ENCODE peak calls at places on chromosome 3, in four cellular contexts. One of them, this sample, is unnamed.

GRCh38 chr3:135869439-135870105 is 96.0 kb upstream of the PPP2R3A start:
- DNase-seq in aorta: no peak
- DNase-seq in keratinocyte: no peak
- DNase-seq in retinal pigment epithelial cell: no peak
- DNase-seq in this sample: no peak

GRCh38 chr3:18559323-18559972 is 134.3 kb upstream of the SATB1 start:
- DNase-seq in aorta: no peak
- DNase-seq in keratinocyte: no peak
- DNase-seq in retinal pigment epithelial cell: no peak
- DNase-seq in this sample: peak; percentile 18

GRCh38 chr3:71172176-71172575 is 411.4 kb downstream of the FOXP1 start:
- DNase-seq in aorta: no peak
- DNase-seq in keratinocyte: no peak
- DNase-seq in retinal pigment epithelial cell: no peak
- DNase-seq in this sample: no peak

GRCh38 chr3:79027593-79027992 is 740.2 kb downstream of the ROBO1 start:
- DNase-seq in aorta: no peak
- DNase-seq in keratinocyte: no peak
- DNase-seq in retinal pigment epithelial cell: no peak
- DNase-seq in this sample: no peak

GRCh38 chr3:88005066-88005465 is 53.7 kb downstream of the CGGBP1 start:
- DNase-seq in aorta: no peak
- DNase-seq in keratinocyte: no peak
- DNase-seq in retinal pigment epithelial cell: no peak
- DNase-seq in this sample: no peak

GRCh38 chr3:32146669-32147315 is 40.4 kb downstream of the GPD1L start:
- DNase-seq in aorta: no peak
- DNase-seq in keratinocyte: no peak
- DNase-seq in retinal pigment epithelial cell: no peak
- DNase-seq in this sample: no peak

GRCh38 chr3:11720220-11721113 is 76.8 kb upstream of the VGLL4 start:
- DNase-seq in aorta: peak; percentile 82
- DNase-seq in keratinocyte: no peak
- DNase-seq in retinal pigment epithelial cell: peak; percentile 54
- DNase-seq in this sample: no peak

GRCh38 chr3:122998856-122999255 is 28.7 kb downstream of the SEMA5B start:
- DNase-seq in aorta: no peak
- DNase-seq in keratinocyte: no peak
- DNase-seq in retinal pigment epithelial cell: no peak
- DNase-seq in this sample: no peak

GRCh38 chr3:193712938-193713337 is 119.9 kb downstream of the OPA1 start:
- DNase-seq in aorta: no peak
- DNase-seq in keratinocyte: no peak
- DNase-seq in retinal pigment epithelial cell: no peak
- DNase-seq in this sample: no peak

DNA sequence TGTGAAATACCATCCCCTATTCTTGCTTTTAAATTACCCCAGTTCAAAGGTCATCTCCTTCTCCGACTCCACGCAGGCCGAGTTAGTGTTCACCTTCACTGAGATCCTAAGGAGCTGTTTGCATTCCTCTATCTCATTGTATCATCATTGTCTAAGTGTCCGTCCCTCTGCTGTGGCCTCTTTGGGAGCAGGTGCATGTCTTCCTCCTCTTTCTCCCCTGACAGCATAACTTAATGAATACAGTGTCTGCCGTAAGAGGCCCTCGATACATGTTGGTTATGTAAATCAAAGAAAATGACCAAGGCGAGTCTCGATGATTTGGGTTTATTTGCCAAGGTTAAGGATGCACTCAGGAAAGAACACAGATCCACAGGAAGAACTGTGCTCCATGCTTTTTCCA is 4.9 kb upstream of the PPP1R2 start:
- DNase-seq in aorta: no peak
- DNase-seq in keratinocyte: no peak
- DNase-seq in retinal pigment epithelial cell: no peak
- DNase-seq in this sample: no peak
- H3K4me3 ChIP-seq in aorta: no peak overlapping the region
- H3K4me3 ChIP-seq in keratinocyte: no peak overlapping the region
- H3K4me3 ChIP-seq in retinal pigment epithelial cell: no peak overlapping the region
- H3K4me3 ChIP-seq in this sample: no peak overlapping the region

DNA sequence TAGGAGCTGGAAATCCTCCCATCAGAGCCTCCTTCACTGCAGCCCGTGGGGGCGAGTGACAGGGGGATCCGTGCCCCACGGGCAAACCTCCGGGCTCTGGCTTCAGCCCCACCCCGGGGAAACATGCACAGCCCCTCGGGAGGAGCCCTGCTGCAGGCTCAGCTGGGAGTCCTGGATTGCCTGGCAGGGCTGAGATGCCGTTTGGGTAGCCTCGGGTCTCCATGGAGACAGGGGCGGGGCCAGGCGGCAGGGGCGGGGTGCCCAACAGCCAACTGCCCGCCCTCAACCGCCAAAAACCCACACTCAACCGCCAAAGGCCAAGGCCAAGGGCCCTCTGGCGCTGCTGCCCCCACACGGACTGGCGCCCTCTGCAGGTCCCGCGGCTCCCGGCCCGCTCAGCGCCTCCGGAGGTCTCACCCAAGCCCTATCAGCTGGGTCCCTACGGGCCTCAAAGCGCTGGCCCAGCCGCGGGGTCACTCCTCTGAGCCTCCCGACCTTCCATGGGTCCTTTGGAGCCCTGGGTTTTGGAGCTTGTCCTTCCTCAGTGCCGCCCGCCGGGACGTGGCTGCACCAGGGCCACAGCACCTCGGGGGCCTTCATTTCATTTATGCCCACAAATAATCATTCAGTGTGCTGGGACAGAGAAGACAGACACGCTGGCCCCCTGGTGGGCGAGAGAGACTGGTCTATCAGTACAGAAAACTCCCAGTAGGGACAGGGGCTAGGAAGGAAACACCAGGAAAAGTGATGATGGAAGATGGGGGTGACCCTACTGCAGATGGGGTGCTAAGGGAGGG is 33.5 kb upstream of the ACAD9 start:
- DNase-seq in aorta: peak; percentile 93
- DNase-seq in keratinocyte: no peak
- DNase-seq in retinal pigment epithelial cell: peak; percentile 13
- DNase-seq in this sample: no peak
- H3K4me3 ChIP-seq in aorta: peak overlapping the region; percentile 6
- H3K4me3 ChIP-seq in keratinocyte: no peak overlapping the region
- H3K4me3 ChIP-seq in retinal pigment epithelial cell: peak overlapping the region; percentile 54
- H3K4me3 ChIP-seq in this sample: peak overlapping the region; percentile 45

GRCh38 chr3:62604746-62605351 is 231.5 kb upstream of the FEZF2 start:
- DNase-seq in aorta: no peak
- DNase-seq in keratinocyte: no peak
- DNase-seq in retinal pigment epithelial cell: no peak
- DNase-seq in this sample: no peak

GRCh38 chr3:62605413-62606068 is 232.2 kb upstream of the FEZF2 start:
- DNase-seq in aorta: no peak
- DNase-seq in keratinocyte: no peak
- DNase-seq in retinal pigment epithelial cell: no peak
- DNase-seq in this sample: no peak

GRCh38 chr3:62602987-62603386 is 229.6 kb upstream of the FEZF2 start:
- DNase-seq in aorta: no peak
- DNase-seq in keratinocyte: no peak
- DNase-seq in retinal pigment epithelial cell: no peak
- DNase-seq in this sample: no peak

GRCh38 chr3:62601238-62601856 is 228.0 kb upstream of the FEZF2 start:
- DNase-seq in aorta: no peak
- DNase-seq in keratinocyte: peak; percentile 63
- DNase-seq in retinal pigment epithelial cell: peak; percentile 51
- DNase-seq in this sample: no peak

GRCh38 chr3:62604301-62604700 is 231.0 kb upstream of the FEZF2 start:
- DNase-seq in aorta: no peak
- DNase-seq in keratinocyte: peak; percentile 61
- DNase-seq in retinal pigment epithelial cell: peak; percentile 63
- DNase-seq in this sample: peak; percentile 86
- H3K4me3 ChIP-seq in aorta: no peak overlapping the region
- H3K4me3 ChIP-seq in keratinocyte: no peak overlapping the region
- H3K4me3 ChIP-seq in retinal pigment epithelial cell: no peak overlapping the region
- H3K4me3 ChIP-seq in this sample: no peak overlapping the region

GRCh38 chr3:37766797-37767776 is 94.6 kb upstream of the CTDSPL start:
- DNase-seq in aorta: no peak
- DNase-seq in keratinocyte: no peak
- DNase-seq in retinal pigment epithelial cell: no peak
- DNase-seq in this sample: no peak

GRCh38 chr3:37764586-37764985 is 97.1 kb upstream of the CTDSPL start:
- DNase-seq in aorta: no peak
- DNase-seq in keratinocyte: no peak
- DNase-seq in retinal pigment epithelial cell: no peak
- DNase-seq in this sample: no peak

GRCh38 chr3:37765591-37766219 is 96.0 kb upstream of the CTDSPL start:
- DNase-seq in aorta: peak; percentile 59
- DNase-seq in keratinocyte: no peak
- DNase-seq in retinal pigment epithelial cell: no peak
- DNase-seq in this sample: no peak

GRCh38 chr3:37768107-37768809 is 93.4 kb upstream of the CTDSPL start:
- DNase-seq in aorta: no peak
- DNase-seq in keratinocyte: no peak
- DNase-seq in retinal pigment epithelial cell: peak; percentile 37
- DNase-seq in this sample: no peak

GRCh38 chr3:37766220-37766605 is 95.5 kb upstream of the CTDSPL start:
- DNase-seq in aorta: no peak
- DNase-seq in keratinocyte: no peak
- DNase-seq in retinal pigment epithelial cell: no peak
- DNase-seq in this sample: no peak
- H3K4me3 ChIP-seq in aorta: no peak overlapping the region
- H3K4me3 ChIP-seq in keratinocyte: no peak overlapping the region
- H3K4me3 ChIP-seq in retinal pigment epithelial cell: no peak overlapping the region
- H3K4me3 ChIP-seq in this sample: no peak overlapping the region

GRCh38 chr3:114624047-114624445 is 330.2 kb downstream of the TIGIT start:
- DNase-seq in aorta: no peak
- DNase-seq in keratinocyte: no peak
- DNase-seq in retinal pigment epithelial cell: peak; percentile 43
- DNase-seq in this sample: peak; percentile 67

GRCh38 chr3:114623420-114624046 is 329.7 kb downstream of the TIGIT start:
- DNase-seq in aorta: no peak
- DNase-seq in keratinocyte: no peak
- DNase-seq in retinal pigment epithelial cell: no peak
- DNase-seq in this sample: no peak

GRCh38 chr3:114624676-114625181 is 330.9 kb downstream of the TIGIT start:
- DNase-seq in aorta: peak; percentile 97
- DNase-seq in keratinocyte: no peak
- DNase-seq in retinal pigment epithelial cell: peak; percentile 99
- DNase-seq in this sample: peak; percentile 96

GRCh38 chr3:114626751-114627150 is 332.9 kb downstream of the TIGIT start:
- DNase-seq in aorta: no peak
- DNase-seq in keratinocyte: no peak
- DNase-seq in retinal pigment epithelial cell: no peak
- DNase-seq in this sample: no peak

GRCh38 chr3:114627760-114628159 is 333.9 kb downstream of the TIGIT start:
- DNase-seq in aorta: peak; percentile 52
- DNase-seq in keratinocyte: no peak
- DNase-seq in retinal pigment epithelial cell: no peak
- DNase-seq in this sample: no peak
- H3K4me3 ChIP-seq in aorta: no peak overlapping the region
- H3K4me3 ChIP-seq in keratinocyte: no peak overlapping the region
- H3K4me3 ChIP-seq in retinal pigment epithelial cell: no peak overlapping the region
- H3K4me3 ChIP-seq in this sample: no peak overlapping the region

GRCh38 chr3:55489804-55490132 is 2.7 kb upstream of the WNT5A start:
- DNase-seq in aorta: no peak
- DNase-seq in keratinocyte: no peak
- DNase-seq in retinal pigment epithelial cell: no peak
- DNase-seq in this sample: no peak
- H3K4me3 ChIP-seq in aorta: no peak overlapping the region
- H3K4me3 ChIP-seq in keratinocyte: peak overlapping the region; percentile 89
- H3K4me3 ChIP-seq in retinal pigment epithelial cell: peak overlapping the region; percentile 3
- H3K4me3 ChIP-seq in this sample: peak overlapping the region; percentile 87

GRCh38 chr3:150766742-150767141 is 3.8 kb upstream of the SIAH2 start:
- DNase-seq in aorta: no peak
- DNase-seq in keratinocyte: no peak
- DNase-seq in retinal pigment epithelial cell: no peak
- DNase-seq in this sample: no peak
- H3K4me3 ChIP-seq in aorta: no peak overlapping the region
- H3K4me3 ChIP-seq in keratinocyte: no peak overlapping the region
- H3K4me3 ChIP-seq in retinal pigment epithelial cell: no peak overlapping the region
- H3K4me3 ChIP-seq in this sample: no peak overlapping the region

GRCh38 chr3:74633021-74633420 is 18.6 kb upstream of the CNTN3 start:
- DNase-seq in aorta: no peak
- DNase-seq in keratinocyte: no peak
- DNase-seq in retinal pigment epithelial cell: no peak
- DNase-seq in this sample: no peak

GRCh38 chr3:74631341-74631740 is 16.9 kb upstream of the CNTN3 start:
- DNase-seq in aorta: no peak
- DNase-seq in keratinocyte: no peak
- DNase-seq in retinal pigment epithelial cell: no peak
- DNase-seq in this sample: no peak

GRCh38 chr3:74631771-74632170 is 17.3 kb upstream of the CNTN3 start:
- DNase-seq in aorta: no peak
- DNase-seq in keratinocyte: no peak
- DNase-seq in retinal pigment epithelial cell: no peak
- DNase-seq in this sample: no peak

DNA sequence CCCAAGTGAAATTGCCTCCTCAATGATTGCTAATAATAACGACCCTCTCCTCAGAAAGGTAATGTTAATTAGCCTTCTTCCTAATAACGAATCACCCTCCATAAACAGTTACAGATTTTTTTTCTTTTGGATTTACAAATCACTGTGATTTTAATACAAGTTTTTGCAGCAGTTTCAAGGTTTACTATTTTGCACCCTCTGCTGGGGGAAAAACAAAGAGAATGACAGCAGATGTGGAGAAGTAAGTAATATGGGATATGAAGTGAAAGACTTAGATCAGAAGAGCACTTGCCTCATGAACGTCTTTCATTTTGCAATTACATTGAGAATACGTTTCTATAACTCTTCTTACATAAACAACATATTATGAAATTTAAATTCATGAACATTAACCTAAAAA is 16.1 kb upstream of the CNTN3 start:
- DNase-seq in aorta: no peak
- DNase-seq in keratinocyte: no peak
- DNase-seq in retinal pigment epithelial cell: no peak
- DNase-seq in this sample: no peak
- H3K4me3 ChIP-seq in aorta: no peak overlapping the region
- H3K4me3 ChIP-seq in keratinocyte: no peak overlapping the region
- H3K4me3 ChIP-seq in retinal pigment epithelial cell: no peak overlapping the region
- H3K4me3 ChIP-seq in this sample: no peak overlapping the region

This sample was measured in epithelial cell of proximal tubule.